ENCODE peak calls at places on chromosomes 2 and 18, in nine cellular contexts. F is GM12892, L is endothelial cell of umbilical vein, A is breast epithelium, O is stomach, Y is K562, R is spleen, N is HepG2, X is GM12891. G is an unnamed sample.

GRCh38 chr2:105369777-105370690 is 28.8 kb downstream of the FHL2 start:
- DNase-seq in F (peak), L (peak), A (peak), O (peak), Y (peak), R (peak), N (peak), X (peak), G (peak)

GRCh38 chr18:79056827-79057367 is 12.3 kb upstream of the ATP9B start:
- DNase-seq in F (no peak), L (no peak), A (no peak), O (no peak), Y (no peak), R (no peak), N (no peak), X (no peak), G (no peak)

GRCh38 chr2:33024758-33025157 is 78.0 kb downstream of the LTBP1 start:
- DNase-seq in F (no peak), L (no peak), A (no peak), O (no peak), Y (no peak), R (no peak), N (no peak), X (no peak), G (no peak)

GRCh38 chr18:23833714-23834113 is 144.5 kb downstream of the LAMA3 start:
- DNase-seq in F (no peak), L (no peak), A (peak), O (no peak), Y (no peak), R (peak), N (no peak), X (no peak), G (no peak)

GRCh38 chr2:241001413-241002274 is 3.2 kb downstream of the SNED1 start:
- DNase-seq in F (no peak), L (no peak), A (peak), O (no peak), Y (no peak), R (peak), N (no peak), X (no peak), G (peak)

GRCh38 chr2:98835831-98836385 is 100.1 kb downstream of the CRACDL start:
- DNase-seq in F (no peak), L (no peak), A (no peak), O (no peak), Y (no peak), R (no peak), N (no peak), X (no peak), G (no peak)

GRCh38 chr18:34223893-34224422 is 755 bp downstream of the NOL4 start:
- DNase-seq in F (no peak), L (no peak), A (no peak), O (no peak), Y (no peak), R (no peak), N (no peak), X (no peak), G (no peak)

GRCh38 chr2:70017962-70018361 is 56.5 kb upstream of the ASPRV1 start:
- DNase-seq in F (no peak), L (no peak), A (no peak), O (no peak), Y (no peak), R (no peak), N (no peak), X (no peak), G (no peak)

GRCh38 chr2:28045676-28046351 is 155.3 kb downstream of the BABAM2 start:
- DNase-seq in F (no peak), L (no peak), A (no peak), O (no peak), Y (no peak), R (no peak), N (no peak), X (no peak), G (no peak)

GRCh38 chr18:60123031-60123430 is 223.2 kb downstream of the PMAIP1 start:
- DNase-seq in F (no peak), L (no peak), A (no peak), O (no peak), Y (no peak), R (no peak), N (no peak), X (no peak), G (no peak)

GRCh38 chr18:8754995-8755955 is 49.9 kb downstream of the MTCL1 start:
- DNase-seq in F (no peak), L (no peak), A (no peak), O (no peak), Y (no peak), R (no peak), N (no peak), X (no peak), G (no peak)

GRCh38 chr2:37590119-37590571 is 81.3 kb downstream of the CDC42EP3 start:
- DNase-seq in F (no peak), L (peak), A (peak), O (no peak), Y (no peak), R (no peak), N (no peak), X (no peak), G (peak)

GRCh38 chr2:127130421-127130820 is 23.5 kb upstream of the BIN1 start:
- DNase-seq in F (no peak), L (no peak), A (no peak), O (no peak), Y (no peak), R (no peak), N (no peak), X (no peak), G (no peak)

GRCh38 chr2:240642061-240642805 is 17.0 kb downstream of the GPR35 start:
- DNase-seq in F (peak), L (no peak), A (no peak), O (peak), Y (no peak), R (no peak), N (no peak), X (no peak), G (no peak)

GRCh38 chr2:104472076-104472475 is 381.8 kb upstream of the POU3F3 start:
- DNase-seq in F (no peak), L (no peak), A (no peak), O (no peak), Y (no peak), R (no peak), N (no peak), X (no peak), G (no peak)

GRCh38 chr2:118089015-118089800 is 937 bp downstream of the INSIG2 start:
- DNase-seq in F (peak), L (peak), A (no peak), O (peak), Y (peak), R (no peak), N (peak), X (no peak), G (peak)

GRCh38 chr2:168594778-168595177 is 138.7 kb downstream of the CERS6 start:
- DNase-seq in F (no peak), L (no peak), A (no peak), O (no peak), Y (no peak), R (no peak), N (no peak), X (no peak), G (no peak)

GRCh38 chr2:30334738-30335426 is 103.5 kb downstream of the LBH start:
- DNase-seq in F (no peak), L (no peak), A (no peak), O (no peak), Y (no peak), R (no peak), N (no peak), X (no peak), G (no peak)

GRCh38 chr2:11753886-11754704 is 7.7 kb downstream of the LPIN1 start:
- DNase-seq in F (no peak), L (peak), A (no peak), O (peak), Y (peak), R (peak), N (no peak), X (no peak), G (peak)

GRCh38 chr2:112183327-112184025 is 45.3 kb downstream of the FBLN7 start:
- DNase-seq in F (no peak), L (no peak), A (no peak), O (no peak), Y (no peak), R (no peak), N (no peak), X (no peak), G (no peak)

GRCh38 chr18:364221-364620 is 96.4 kb upstream of the THOC1 start:
- DNase-seq in F (no peak), L (no peak), A (no peak), O (no peak), Y (no peak), R (no peak), N (no peak), X (no peak), G (no peak)

GRCh38 chr2:205769494-205769848 is 87.2 kb downstream of the NRP2 start:
- DNase-seq in F (no peak), L (peak), A (no peak), O (no peak), Y (no peak), R (no peak), N (no peak), X (no peak), G (no peak)

GRCh38 chr18:48893061-48893558 is 57.7 kb downstream of the SMAD7 start:
- DNase-seq in F (no peak), L (no peak), A (no peak), O (no peak), Y (no peak), R (peak), N (no peak), X (no peak), G (no peak)

GRCh38 chr2:186771850-186772463 is 77.0 kb downstream of the ZSWIM2 start:
- DNase-seq in F (no peak), L (no peak), A (no peak), O (no peak), Y (no peak), R (no peak), N (no peak), X (no peak), G (no peak)

GRCh38 chr2:72157871-72158771 is 10.5 kb upstream of the CYP26B1 start:
- DNase-seq in F (no peak), L (no peak), A (peak), O (no peak), Y (no peak), R (no peak), N (no peak), X (no peak), G (no peak)

GRCh38 chr2:151922845-151923666 is 94.8 kb upstream of the ARL5A start:
- DNase-seq in F (no peak), L (peak), A (peak), O (peak), Y (no peak), R (peak), N (peak), X (no peak), G (peak)

GRCh38 chr2:176177580-176178270 is 10.7 kb upstream of the HOXD1 start:
- DNase-seq in F (no peak), L (peak), A (no peak), O (no peak), Y (no peak), R (no peak), N (no peak), X (no peak), G (no peak)

GRCh38 chr2:201775326-201775725 is 5.4 kb downstream of the ALS2 start:
- DNase-seq in F (no peak), L (no peak), A (no peak), O (no peak), Y (no peak), R (no peak), N (no peak), X (no peak), G (no peak)
- TF ChIP-seq POLR2AphosphoS5 in F (no peak), L (no peak), A (no peak), O (peak), Y (no peak), R (no peak), N (no peak), X (no peak), G (no peak)

GRCh38 chr18:38369772-38370690 is 804.4 kb upstream of the CELF4 start:
- DNase-seq in F (no peak), L (no peak), A (no peak), O (no peak), Y (no peak), R (no peak), N (no peak), X (no peak), G (no peak)
- TF ChIP-seq POLR2A in F (no peak), L (no peak), A (no peak), O (no peak), Y (no peak), R (no peak), N (no peak), X (no peak), G (no peak)

GRCh38 chr18:10659000-10659399 is 133.2 kb downstream of the NAPG start:
- DNase-seq in F (no peak), L (no peak), A (no peak), O (no peak), Y (no peak), R (no peak), N (no peak), X (no peak), G (no peak)

GRCh38 chr18:10659594-10659993 is 133.8 kb downstream of the NAPG start:
- DNase-seq in F (no peak), L (no peak), A (no peak), O (no peak), Y (no peak), R (no peak), N (no peak), X (no peak), G (no peak)

GRCh38 chr18:10661333-10661732 is 135.5 kb downstream of the NAPG start:
- DNase-seq in F (no peak), L (no peak), A (no peak), O (no peak), Y (no peak), R (no peak), N (no peak), X (no peak), G (no peak)

GRCh38 chr18:10663750-10664149 is 137.9 kb downstream of the NAPG start:
- DNase-seq in F (no peak), L (no peak), A (no peak), O (no peak), Y (no peak), R (no peak), N (no peak), X (no peak), G (no peak)

DNA sequence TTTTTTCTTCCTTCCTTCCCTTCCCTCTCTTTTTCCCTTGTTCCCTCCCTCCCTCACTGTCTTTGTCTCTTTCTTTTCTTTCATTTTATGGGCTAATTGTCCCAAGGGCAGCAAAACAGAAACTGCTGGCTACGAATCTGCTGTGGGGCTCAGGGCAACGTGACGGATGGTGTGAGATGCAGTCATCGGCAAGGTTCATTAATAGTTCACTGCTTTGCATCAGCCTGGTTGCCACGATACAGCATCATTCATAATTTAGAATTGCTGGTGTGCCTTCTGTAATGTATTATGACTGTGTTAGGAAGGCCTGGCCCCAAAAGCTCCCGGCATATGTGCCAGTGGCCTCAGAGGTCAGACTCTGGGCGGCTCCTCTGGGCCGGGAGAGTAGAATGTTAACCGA is 134.7 kb downstream of the NAPG start:
- DNase-seq in F (no peak), L (no peak), A (no peak), O (no peak), Y (no peak), R (no peak), N (no peak), X (no peak), G (no peak)
- TF ChIP-seq POLR2AphosphoS5 in F (no peak), L (no peak), A (no peak), O (no peak), Y (no peak), R (no peak), N (no peak), X (no peak), G (no peak)

DNA sequence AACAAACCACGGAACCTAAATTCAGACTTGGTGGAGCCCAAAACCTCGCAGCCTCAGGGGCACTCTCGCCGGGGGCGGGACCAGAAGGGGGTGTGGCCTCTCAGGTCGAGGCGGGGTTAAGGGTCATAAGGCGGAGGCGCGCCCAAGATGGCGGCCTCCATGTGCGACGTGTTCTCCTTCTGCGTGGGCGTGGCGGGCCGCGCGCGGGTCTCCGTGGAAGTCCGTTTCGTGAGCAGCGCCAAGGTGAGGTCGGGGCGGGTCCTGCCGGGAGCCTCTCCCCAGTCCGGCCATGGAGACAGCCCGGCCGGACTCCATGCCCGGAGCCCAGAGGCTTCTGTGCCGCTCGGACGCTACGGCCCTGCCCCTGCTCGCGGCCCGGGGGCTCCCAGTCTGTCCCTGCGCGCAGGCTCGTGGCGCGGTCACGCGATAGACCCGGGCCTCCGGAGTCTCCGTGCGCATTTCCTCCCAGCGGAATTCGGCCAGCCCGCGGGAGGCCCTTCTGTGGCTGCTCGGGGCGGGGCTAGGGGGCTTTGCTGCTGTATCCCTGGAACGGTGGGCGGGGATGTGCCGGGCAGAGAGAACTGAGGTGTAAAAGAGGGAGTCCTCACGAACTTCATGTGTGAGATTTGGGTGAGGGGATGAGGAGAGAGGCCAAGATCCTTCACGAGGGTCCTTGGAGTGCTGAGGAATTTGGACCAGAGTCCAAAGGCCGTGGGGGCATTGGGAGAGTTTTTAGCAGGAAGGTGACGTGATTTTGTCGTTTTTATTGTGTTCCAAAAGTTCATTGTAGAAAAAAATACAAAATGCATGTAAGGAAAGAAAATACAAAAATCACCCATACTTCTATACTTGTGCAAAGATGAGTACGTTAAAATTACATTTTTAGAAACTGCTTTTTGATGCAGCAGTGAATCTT is at the start of gene SMYD5:
- DNase-seq in F (peak), L (peak), A (peak), O (peak), Y (peak), R (peak), N (peak), X (peak), G (peak)
- TF ChIP-seq POLR2A in F (peak), L (peak), A (no peak), O (no peak), Y (peak), R (no peak), N (peak), X (peak), G (no peak)

GRCh38 chr2:207341816-207342215 is 176.1 kb upstream of the KLF7 start:
- DNase-seq in F (no peak), L (no peak), A (no peak), O (no peak), Y (no peak), R (no peak), N (no peak), X (no peak), G (no peak)

GRCh38 chr2:207337234-207338219 is 171.8 kb upstream of the KLF7 start:
- DNase-seq in F (no peak), L (peak), A (no peak), O (no peak), Y (peak), R (no peak), N (no peak), X (no peak), G (no peak)

GRCh38 chr2:207338220-207338607 is 172.5 kb upstream of the KLF7 start:
- DNase-seq in F (no peak), L (no peak), A (no peak), O (no peak), Y (no peak), R (no peak), N (no peak), X (no peak), G (no peak)

GRCh38 chr2:207338610-207339009 is 172.9 kb upstream of the KLF7 start:
- DNase-seq in F (no peak), L (no peak), A (no peak), O (no peak), Y (no peak), R (no peak), N (no peak), X (no peak), G (no peak)

GRCh38 chr2:207341114-207341750 is 175.5 kb upstream of the KLF7 start:
- DNase-seq in F (no peak), L (no peak), A (no peak), O (no peak), Y (no peak), R (no peak), N (no peak), X (no peak), G (no peak)
- TF ChIP-seq POLR2AphosphoS5 in F (no peak), L (no peak), A (no peak), O (no peak), Y (no peak), R (no peak), N (no peak), X (no peak), G (no peak)

DNA sequence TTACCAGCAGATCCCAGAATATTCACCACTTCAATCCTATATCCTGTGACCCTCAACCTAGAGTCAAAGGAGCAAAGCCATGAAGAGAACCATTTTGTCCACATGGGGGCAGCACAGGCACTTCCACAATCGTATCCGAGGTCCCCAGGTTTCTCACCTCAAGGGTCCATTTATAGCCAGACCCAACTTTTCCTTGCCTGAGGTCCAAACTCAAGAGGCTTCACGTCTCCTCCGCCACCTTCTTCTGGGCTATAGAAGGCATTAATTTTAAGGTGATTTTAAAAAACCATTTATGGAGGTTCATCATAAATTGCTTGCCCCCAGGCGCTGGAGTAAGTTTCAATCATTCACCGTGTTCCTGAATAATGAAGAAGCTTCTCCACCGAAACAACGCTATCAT is 111.6 kb upstream of the NABP1 start:
- DNase-seq in F (peak), L (peak), A (peak), O (peak), Y (peak), R (no peak), N (peak), X (no peak), G (peak)
- TF ChIP-seq POLR2A in F (no peak), L (no peak), A (no peak), O (no peak), Y (no peak), R (no peak), N (no peak), X (no peak), G (no peak)